ENCODE peak calls at places on chromosomes 16 and 17, in nine cellular contexts. N, T, U, V, W, A, C, H and X are unnamed samples.

GRCh38 chr16:813204-813915 is 12.8 kb upstream of the GNG13 start:
- DNase-seq in H (peak), T (no peak), C (no peak), W (no peak), V (peak), A (peak), U (no peak), N (no peak), X (peak)

GRCh38 chr17:70184770-70185169 is 15.4 kb downstream of the KCNJ2 start:
- DNase-seq in N (no peak), C (no peak), A (no peak), U (no peak), T (no peak), H (peak), V (no peak), W (no peak), X (no peak)

GRCh38 chr17:34979650-34980352 is 511 bp upstream of the LIG3 start:
- DNase-seq in H (peak), U (no peak), A (no peak), V (no peak), W (no peak), N (no peak), T (no peak), C (no peak), X (no peak)

GRCh38 chr16:84735846-84736586 is 36.2 kb downstream of the USP10 start:
- DNase-seq in H (no peak), V (no peak), A (peak), C (no peak), W (no peak), U (peak), N (no peak), T (no peak), X (no peak)

GRCh38 chr16:23330161-23330560 is 28.1 kb downstream of the SCNN1B start:
- DNase-seq in U (no peak), T (no peak), V (no peak), H (no peak), A (no peak), N (no peak), W (no peak), C (no peak), X (no peak)

GRCh38 chr16:55913717-55914116 is 38.5 kb upstream of the CES5A start:
- DNase-seq in V (no peak), T (no peak), N (no peak), U (no peak), W (no peak), H (no peak), A (no peak), C (no peak), X (no peak)

GRCh38 chr16:54783226-54783625 is 147.4 kb upstream of the IRX5 start:
- DNase-seq in A (no peak), C (no peak), H (no peak), N (no peak), W (no peak), V (no peak), T (no peak), U (no peak), X (no peak)

GRCh38 chr16:81645303-81645702 is 133.8 kb upstream of the PLCG2 start:
- DNase-seq in C (no peak), W (no peak), V (no peak), N (no peak), T (peak), U (peak), H (peak), A (no peak), X (peak)

GRCh38 chr17:50056961-50057330 is 1.0 kb downstream of the ITGA3 start:
- DNase-seq in W (no peak), C (no peak), H (peak), A (no peak), V (no peak), T (no peak), U (no peak), N (no peak), X (no peak)

GRCh38 chr17:6393368-6393952 is 41.5 kb downstream of the AIPL1 start:
- DNase-seq in C (no peak), T (no peak), A (no peak), H (no peak), V (no peak), N (no peak), W (no peak), U (no peak), X (no peak)

GRCh38 chr17:42135664-42136653 is 13.4 kb downstream of the HSPB9 start:
- DNase-seq in W (no peak), U (peak), C (no peak), H (peak), T (no peak), N (peak), V (peak), A (no peak), X (no peak)

GRCh38 chr17:45719335-45720071 is 64.6 kb upstream of the CRHR1 start:
- DNase-seq in V (peak), A (no peak), H (peak), T (peak), N (peak), W (no peak), C (no peak), U (no peak), X (no peak)

GRCh38 chr17:76659928-76660614 is 16.5 kb upstream of the ST6GALNAC1 start:
- DNase-seq in C (no peak), H (peak), T (no peak), W (no peak), N (no peak), A (peak), U (no peak), V (no peak), X (no peak)

GRCh38 chr16:15993946-15994665 is 44.7 kb downstream of the ABCC1 start:
- DNase-seq in W (no peak), V (no peak), N (no peak), A (no peak), C (no peak), U (peak), T (no peak), H (peak), X (no peak)

GRCh38 chr17:51630101-51630671 is 369.8 kb downstream of the UTP18 start:
- DNase-seq in V (no peak), N (no peak), W (no peak), H (no peak), U (no peak), C (no peak), T (no peak), A (no peak), X (no peak)

GRCh38 chr16:53950677-53951076 is 246.7 kb downstream of the FTO start:
- DNase-seq in C (no peak), T (no peak), H (no peak), V (no peak), U (no peak), A (no peak), W (no peak), N (no peak), X (no peak)

GRCh38 chr16:54780266-54780665 is 150.4 kb upstream of the IRX5 start:
- DNase-seq in C (no peak), A (no peak), W (no peak), T (no peak), N (no peak), U (no peak), H (no peak), V (no peak), X (no peak)

GRCh38 chr17:67347826-67348225 is 18.6 kb downstream of the PSMD12 start:
- DNase-seq in W (no peak), H (no peak), V (no peak), U (no peak), N (no peak), A (no peak), T (no peak), C (no peak), X (no peak)

GRCh38 chr17:31256936-31257335 is 40.1 kb downstream of the OMG start:
- DNase-seq in N (no peak), W (no peak), T (no peak), A (no peak), V (no peak), H (no peak), U (no peak), C (no peak), X (no peak)

GRCh38 chr16:3503513-3503912 is 2.7 kb downstream of the CLUAP1 start:
- DNase-seq in N (no peak), V (no peak), C (no peak), H (no peak), U (no peak), T (no peak), A (peak), W (no peak), X (no peak)

GRCh38 chr16:54928016-54928356 is 2.7 kb upstream of the IRX5 start:
- DNase-seq in N (no peak), C (no peak), U (no peak), H (no peak), W (no peak), A (no peak), V (no peak), T (no peak), X (no peak)

GRCh38 chr17:44829558-44830358 is at the start of gene GJC1:
- DNase-seq in N (no peak), H (no peak), A (peak), C (no peak), W (no peak), T (no peak), V (peak), U (peak), X (no peak)

GRCh38 chr17:65101371-65101770 is 35.8 kb upstream of the RGS9 start:
- DNase-seq in V (no peak), U (no peak), W (no peak), C (no peak), T (no peak), H (no peak), N (no peak), A (no peak), X (no peak)

GRCh38 chr17:81037026-81037782 is 2.3 kb downstream of the BAIAP2 start:
- DNase-seq in W (no peak), C (no peak), H (no peak), T (no peak), U (peak), N (no peak), V (no peak), A (no peak), X (no peak)

GRCh38 chr17:9465216-9465921 is 110.3 kb downstream of the STX8 start:
- DNase-seq in A (no peak), W (no peak), T (peak), V (no peak), H (peak), C (no peak), U (no peak), N (no peak), X (no peak)

GRCh38 chr17:65022751-65023421 is 33.7 kb downstream of the GNA13 start:
- DNase-seq in N (peak), T (no peak), H (peak), W (no peak), V (no peak), A (no peak), U (no peak), C (no peak), X (no peak)

GRCh38 chr17:50256826-50257573 is 17.3 kb upstream of the TMEM92 start:
- DNase-seq in T (no peak), N (no peak), V (no peak), U (no peak), A (no peak), W (no peak), H (no peak), C (no peak), X (no peak)

GRCh38 chr17:27239046-27239445 is 54.9 kb upstream of the WSB1 start:
- DNase-seq in T (no peak), H (no peak), A (no peak), W (no peak), C (no peak), V (no peak), U (no peak), N (no peak), X (peak)

GRCh38 chr17:9244066-9245052 is 223.0 kb downstream of the NTN1 start:
- DNase-seq in N (no peak), W (no peak), H (peak), C (no peak), V (no peak), T (peak), U (no peak), A (no peak), X (no peak)

GRCh38 chr17:65027305-65027704 is 29.2 kb downstream of the GNA13 start:
- DNase-seq in A (peak), C (no peak), V (peak), U (no peak), W (no peak), N (peak), T (no peak), H (peak), X (no peak)

GRCh38 chr17:48552453-48553189 is 7.7 kb upstream of the HOXB2 start:
- DNase-seq in V (no peak), H (peak), W (no peak), A (no peak), N (no peak), T (no peak), U (no peak), C (no peak), X (no peak)

GRCh38 chr17:3770471-3770870 is 30.5 kb downstream of the ITGAE start:
- DNase-seq in C (no peak), U (no peak), A (no peak), V (no peak), H (no peak), T (no peak), W (no peak), N (no peak), X (no peak)

GRCh38 chr17:21209511-21210175 is 4.3 kb downstream of the TMEM11 start:
- DNase-seq in T (no peak), U (no peak), N (no peak), C (no peak), H (no peak), V (no peak), A (no peak), W (no peak), X (no peak)
- H3K27ac ChIP-seq in T (no peak), U (peak), N (no peak), C (no peak), H (no peak), V (peak), A (no peak), W (peak), X (no peak)

DNA sequence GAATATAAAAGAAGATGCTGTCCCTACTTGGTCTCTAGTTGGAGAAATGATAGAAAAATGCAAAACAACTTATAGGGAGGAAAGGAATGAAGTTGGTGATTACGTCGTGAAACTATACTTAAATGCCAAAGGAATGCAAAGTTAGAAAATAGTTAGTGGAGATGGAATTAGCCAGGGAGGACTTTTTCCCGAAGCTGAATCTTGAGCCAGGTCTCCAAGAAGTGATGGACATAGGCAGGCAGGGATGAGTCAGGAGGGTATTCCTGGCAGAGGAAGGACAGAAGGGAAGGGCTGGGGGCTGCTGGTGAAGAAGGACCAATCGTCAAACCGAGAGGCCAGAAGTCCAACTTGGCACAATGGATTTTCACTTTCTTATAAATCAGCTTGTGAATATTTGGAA is 1.8 kb downstream of the SNTB2 start:
- DNase-seq in T (no peak), H (no peak), N (no peak), C (no peak), V (no peak), W (no peak), U (no peak), A (no peak), X (no peak)
- H3K27ac ChIP-seq in T (peak), H (peak), N (peak), C (peak), V (no peak), W (peak), U (no peak), A (no peak), X (no peak)

GRCh38 chr17:73288534-73289302 is 23.1 kb downstream of the CDC42EP4 start:
- DNase-seq in H (no peak), C (peak), W (no peak), U (peak), T (no peak), A (no peak), N (no peak), V (no peak), X (no peak)
- H3K27ac ChIP-seq in H (peak), C (peak), W (peak), U (peak), T (no peak), A (no peak), N (no peak), V (no peak), X (peak)

DNA sequence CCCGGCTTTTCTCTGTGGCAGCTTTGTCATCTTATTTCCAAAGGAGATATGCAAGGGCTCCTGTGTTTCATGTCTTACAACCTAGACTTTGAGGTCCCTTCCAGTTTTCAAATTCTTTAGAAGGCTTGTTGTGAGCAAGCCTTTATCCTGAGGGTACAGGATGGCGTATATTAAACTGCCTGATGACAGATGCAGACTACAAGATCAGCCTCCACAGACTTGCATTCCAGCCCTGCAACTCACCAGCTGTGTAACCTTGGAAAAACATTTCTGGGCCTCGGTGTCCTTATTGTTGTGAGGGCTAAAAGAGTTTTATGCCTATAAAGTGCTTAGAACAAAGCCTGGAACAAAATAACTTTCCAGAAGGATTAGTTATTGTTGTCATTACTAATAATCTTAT is 25.4 kb upstream of the ABCA3 start:
- DNase-seq in U (no peak), C (no peak), N (no peak), W (no peak), H (peak), T (peak), V (no peak), A (no peak), X (no peak)
- H3K27ac ChIP-seq in U (no peak), C (no peak), N (no peak), W (no peak), H (no peak), T (no peak), V (peak), A (no peak), X (no peak)

GRCh38 chr16:65388592-65388991 is 266.7 kb upstream of the CDH11 start:
- DNase-seq in A (no peak), V (no peak), N (no peak), C (no peak), T (no peak), H (peak), W (no peak), U (no peak), X (no peak)

GRCh38 chr16:65384441-65384840 is 262.6 kb upstream of the CDH11 start:
- DNase-seq in U (no peak), W (no peak), T (no peak), A (no peak), V (no peak), H (no peak), C (no peak), N (no peak), X (no peak)

DNA sequence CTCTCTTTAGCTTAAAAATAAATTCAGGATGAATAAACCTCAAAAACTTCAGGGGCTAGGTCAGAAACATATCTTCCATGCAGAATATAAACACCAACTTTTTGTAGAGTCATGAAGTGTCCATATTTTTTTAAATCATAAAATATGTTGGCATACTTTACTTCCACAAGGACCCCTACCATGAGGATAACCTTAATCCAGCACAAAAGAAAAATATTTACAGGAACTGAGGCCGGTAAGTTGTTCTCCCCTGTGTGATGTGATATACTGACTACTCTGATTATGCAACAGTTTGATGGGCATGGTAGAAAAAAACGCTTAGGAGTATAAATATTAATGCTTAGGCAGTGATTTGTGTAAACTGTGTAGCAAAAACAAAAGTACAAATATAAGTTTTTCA is 264.8 kb upstream of the CDH11 start:
- DNase-seq in N (no peak), T (no peak), C (no peak), W (no peak), V (no peak), H (peak), U (no peak), A (no peak), X (no peak)
- H3K27ac ChIP-seq in N (no peak), T (no peak), C (no peak), W (no peak), V (no peak), H (no peak), U (no peak), A (no peak), X (no peak)

GRCh38 chr17:78180083-78180482 is 6.8 kb downstream of the TK1 start:
- DNase-seq in A (no peak), H (peak), U (no peak), C (no peak), T (no peak), W (no peak), N (no peak), V (no peak), X (no peak)

GRCh38 chr17:78176548-78177025 is 8.2 kb downstream of the SYNGR2 start:
- DNase-seq in A (peak), U (peak), T (no peak), C (peak), H (peak), V (peak), N (no peak), W (no peak), X (peak)

GRCh38 chr17:78182504-78182903 is 4.3 kb downstream of the TK1 start:
- DNase-seq in A (no peak), U (no peak), W (no peak), V (no peak), C (no peak), N (no peak), T (no peak), H (no peak), X (no peak)

GRCh38 chr17:78180508-78180907 is 6.3 kb downstream of the TK1 start:
- DNase-seq in U (no peak), W (no peak), V (no peak), H (no peak), C (no peak), T (no peak), N (no peak), A (no peak), X (no peak)

DNA sequence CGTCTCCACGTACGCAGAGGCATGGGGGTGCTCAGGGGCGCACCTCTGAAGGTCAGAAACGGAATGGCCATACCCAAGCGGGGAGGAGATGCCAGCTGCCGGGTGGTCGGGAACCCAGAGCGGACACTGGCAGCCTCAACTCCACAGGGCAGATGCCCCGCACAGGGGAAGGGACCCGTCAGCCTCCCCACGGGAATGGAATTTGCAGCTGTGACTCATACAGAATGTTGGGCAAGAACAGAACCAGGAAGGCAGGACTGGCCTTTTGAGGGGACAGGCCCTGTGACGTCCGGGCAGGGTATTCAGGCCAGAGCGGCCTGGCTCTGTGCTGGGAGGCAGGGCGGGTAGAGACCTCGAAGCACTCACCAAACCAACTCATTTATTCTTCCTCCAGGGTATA is 7.5 kb downstream of the TK1 start:
- DNase-seq in U (no peak), N (no peak), A (no peak), C (no peak), W (no peak), T (peak), V (no peak), H (peak), X (no peak)
- H3K27ac ChIP-seq in U (peak), N (peak), A (no peak), C (no peak), W (peak), T (peak), V (no peak), H (peak), X (no peak)